ENCODE peak calls at places on chromosome 14, in nine cellular contexts. O, L, Z, J, Y, Q, D, E and G are unnamed samples.
A peak's percentile ranks its signal among the peaks of the same experiment; 100 is the strongest.

GRCh38 chr14:64960762-64961276 is 11.3 kb downstream of the RAB15 start:
- DNase-seq in Z (no peak), D (peak; percentile 68), O (no peak), E (peak; percentile 51), Y (no peak), Q (no peak), L (peak; percentile 85), J (no peak), G (peak; percentile 67)

GRCh38 chr14:74843653-74844052 is 32.3 kb downstream of the PROX2 start:
- DNase-seq in J (no peak), L (no peak), Y (no peak), D (no peak), Z (no peak), E (no peak), O (no peak), Q (no peak), G (no peak)

GRCh38 chr14:104333903-104334811 is 195.8 kb downstream of the KIF26A start:
- DNase-seq in Q (no peak), J (no peak), Z (no peak), L (peak; percentile 18), E (no peak), O (no peak), Y (peak; percentile 35), D (peak; percentile 43), G (no peak)

GRCh38 chr14:47365248-47365647 is 310.2 kb downstream of the MDGA2 start:
- DNase-seq in J (no peak), Q (no peak), Z (no peak), E (peak; percentile 55), O (no peak), Y (no peak), D (no peak), L (no peak), G (no peak)

GRCh38 chr14:74140374-74140850 is 55.7 kb downstream of the LIN52 start:
- DNase-seq in E (peak; percentile 49), J (peak; percentile 74), Z (no peak), Q (no peak), L (no peak), D (no peak), Y (peak; percentile 83), O (no peak), G (peak; percentile 79)

GRCh38 chr14:72704507-72704906 is 189.4 kb downstream of the DPF3 start:
- DNase-seq in Y (no peak), Z (no peak), D (no peak), Q (no peak), O (no peak), L (no peak), J (no peak), E (no peak), G (no peak)

GRCh38 chr14:56081139-56081538 is 37.1 kb upstream of the PELI2 start:
- DNase-seq in J (no peak), D (no peak), E (no peak), Z (no peak), O (no peak), Q (no peak), L (no peak), Y (no peak), G (no peak)

GRCh38 chr14:60680511-60680910 is 31.2 kb upstream of the SIX1 start:
- DNase-seq in Z (no peak), E (no peak), J (no peak), L (no peak), O (no peak), Q (no peak), Y (no peak), D (no peak), G (no peak)

GRCh38 chr14:32434180-32434579 is 105.1 kb downstream of the AKAP6 start:
- DNase-seq in L (no peak), Q (no peak), O (no peak), Z (no peak), D (no peak), E (no peak), Y (no peak), J (no peak), G (no peak)

GRCh38 chr14:48384786-48385185 is 709.4 kb upstream of the MDGA2 start:
- DNase-seq in Q (no peak), L (no peak), Y (no peak), J (no peak), E (no peak), Z (no peak), D (no peak), O (no peak), G (no peak)

GRCh38 chr14:60648169-60648933 is 926 bp downstream of the SIX1 start:
- DNase-seq in J (no peak), D (no peak), E (peak; percentile 55), L (no peak), Y (peak; percentile 45), Q (no peak), O (no peak), Z (peak; percentile 41), G (peak; percentile 73)

GRCh38 chr14:103118019-103118662 is 5.1 kb upstream of the TNFAIP2 start:
- DNase-seq in Z (no peak), L (no peak), E (no peak), Y (no peak), O (no peak), D (no peak), Q (no peak), J (peak; percentile 92), G (peak; percentile 89)

GRCh38 chr14:99608591-99608990 is 4.6 kb upstream of the CCDC85C start:
- DNase-seq in Q (no peak), E (no peak), L (no peak), O (no peak), Y (no peak), D (no peak), Z (no peak), J (no peak), G (no peak)

GRCh38 chr14:30521899-30522736 is 36.8 kb upstream of the G2E3 start:
- DNase-seq in J (no peak), L (no peak), O (peak; percentile 61), D (no peak), Y (no peak), Z (peak; percentile 42), E (peak; percentile 37), Q (no peak), G (no peak)

GRCh38 chr14:66477567-66477966 is 8.6 kb upstream of the CCDC196 start:
- DNase-seq in J (no peak), Z (no peak), Q (no peak), L (no peak), Y (no peak), E (no peak), O (no peak), D (no peak), G (no peak)

GRCh38 chr14:19873178-19873577 is 1.8 kb upstream of the OR4K2 start:
- DNase-seq in J (no peak), L (no peak), D (no peak), O (no peak), E (no peak), Q (no peak), Z (peak; percentile 23), Y (no peak), G (no peak)

GRCh38 chr14:95151561-95151960 is 5.8 kb downstream of the DICER1 start:
- DNase-seq in Y (no peak), Z (no peak), E (no peak), D (no peak), L (no peak), O (no peak), Q (no peak), J (no peak), G (no peak)

GRCh38 chr14:95147597-95147996 is 9.7 kb downstream of the DICER1 start:
- DNase-seq in Z (no peak), O (no peak), E (no peak), Q (no peak), L (no peak), D (no peak), J (no peak), Y (no peak), G (no peak)

GRCh38 chr14:95150910-95151309 is 6.4 kb downstream of the DICER1 start:
- DNase-seq in E (no peak), D (no peak), Q (no peak), L (no peak), O (no peak), Z (no peak), Y (no peak), J (no peak), G (no peak)

GRCh38 chr14:95146079-95146771 is 11.1 kb downstream of the DICER1 start:
- DNase-seq in Q (no peak), D (no peak), E (no peak), O (no peak), L (no peak), Y (no peak), J (no peak), Z (no peak), G (no peak)

GRCh38 chr14:95149441-95149840 is 7.9 kb downstream of the DICER1 start:
- DNase-seq in E (no peak), L (no peak), O (no peak), Z (no peak), Y (no peak), J (no peak), D (no peak), Q (no peak), G (no peak)
- H3K27ac ChIP-seq in E (no peak overlapping the region), L (no peak overlapping the region), O (no peak overlapping the region), Z (no peak overlapping the region), Y (no peak overlapping the region), J (no peak overlapping the region), D (peak overlapping the region; percentile 30), Q (no peak overlapping the region), G (no peak overlapping the region)

DNA sequence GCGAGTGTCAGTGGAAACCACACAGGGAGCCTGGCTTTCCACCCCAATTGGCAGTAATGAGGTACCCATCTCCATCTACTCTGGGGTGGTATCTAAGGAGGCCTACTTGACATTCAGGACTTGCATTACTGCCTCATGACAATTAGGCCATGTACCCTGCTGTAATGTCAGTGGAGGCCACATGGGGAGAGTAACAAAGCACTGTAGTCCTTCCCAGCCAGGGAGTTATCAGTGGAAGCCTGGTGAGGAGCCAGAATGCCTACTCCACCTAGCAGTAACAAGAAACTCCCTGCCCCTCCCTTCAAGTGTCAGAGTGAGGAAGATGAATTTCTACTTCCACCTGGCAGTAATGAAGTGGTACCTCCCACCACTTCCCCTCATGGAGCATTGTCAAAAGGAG is 12.5 kb downstream of the TIMM9 start:
- DNase-seq in Q (no peak), Y (no peak), D (no peak), L (no peak), O (no peak), E (no peak), J (no peak), Z (peak; percentile 25), G (no peak)
- TF ChIP-seq CTCF in Q (no peak), Y (no peak), D (no peak), L (no peak), O (no peak), E (no peak), J (no peak), Z (no peak), G (no peak)

GRCh38 chr14:44945264-44945663 is 16.5 kb downstream of the KLHL28 start:
- DNase-seq in Z (no peak), O (no peak), D (no peak), L (no peak), Q (peak; percentile 41), E (no peak), J (no peak), Y (no peak), G (no peak)
- H3K4me3 ChIP-seq in Z (no peak overlapping the region), O (no peak overlapping the region), D (no peak overlapping the region), L (no peak overlapping the region), Q (no peak overlapping the region), E (no peak overlapping the region), J (no peak overlapping the region), Y (no peak overlapping the region), G (no peak overlapping the region)

DNA sequence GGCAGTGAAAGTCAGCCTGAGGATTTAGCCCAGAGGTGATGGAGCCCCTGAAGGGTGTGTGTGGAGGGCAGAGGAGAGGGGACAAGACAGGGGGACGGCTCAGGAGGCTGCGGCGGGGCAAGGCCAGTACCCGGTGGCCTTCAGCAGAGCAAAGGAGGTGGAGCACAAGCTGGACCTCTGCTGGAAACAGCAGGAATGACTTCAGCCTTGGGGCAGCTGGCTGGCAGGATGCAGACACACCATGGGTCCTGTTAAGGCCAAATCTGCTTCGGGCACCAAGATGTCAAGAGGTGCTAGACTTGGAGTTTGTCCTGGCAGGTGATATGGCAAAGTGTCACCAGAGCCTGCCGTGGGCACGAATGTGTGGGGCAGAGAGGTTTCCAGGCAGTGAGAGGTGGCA is 92.1 kb downstream of the LGMN start:
- DNase-seq in Q (no peak), Z (no peak), E (no peak), J (no peak), Y (no peak), D (no peak), O (no peak), L (no peak), G (no peak)
- H3K27ac ChIP-seq in Q (no peak overlapping the region), Z (no peak overlapping the region), E (no peak overlapping the region), J (peak overlapping the region; percentile 95), Y (peak overlapping the region; percentile 56), D (no peak overlapping the region), O (no peak overlapping the region), L (no peak overlapping the region), G (no peak overlapping the region)